ENCODE peak calls at places on chromosomes 12 and 14, in ten cellular contexts. Z is heart right ventricle, O is astrocyte of the spinal cord, G is skeletal muscle cell, X is lower leg skin, V is GM20000, Y is A172, C is MCF 10A, F is foreskin fibroblast, N is cortex of kidney. J is an unnamed sample.

GRCh38 chr12:2355198-2355597 is 302.4 kb downstream of the CACNA1C start:
- DNase-seq in V (no peak), X (no peak), Y (no peak), G (no peak), O (no peak), F (no peak), C (no peak), N (no peak), Z (no peak), J (no peak)

GRCh38 chr12:132084681-132085635 is 59.2 kb downstream of the DDX51 start:
- DNase-seq in Y (peak), C (peak), G (peak), O (peak), Z (peak), V (peak), N (no peak), X (peak), F (peak), J (no peak)

GRCh38 chr12:106999444-106999843 is 12.5 kb upstream of the MTERF2 start:
- DNase-seq in N (no peak), Y (no peak), Z (no peak), G (no peak), O (no peak), C (no peak), V (no peak), X (no peak), F (no peak), J (no peak)

GRCh38 chr14:72788255-72788654 is 105.6 kb downstream of the DPF3 start:
- DNase-seq in O (no peak), G (no peak), X (no peak), Y (no peak), Z (no peak), N (no peak), F (no peak), C (no peak), V (no peak), J (no peak)

GRCh38 chr14:99822800-99823455 is 29.7 kb downstream of the EML1 start:
- DNase-seq in O (no peak), C (no peak), N (no peak), G (no peak), V (no peak), X (no peak), F (no peak), Z (no peak), Y (no peak), J (no peak)

GRCh38 chr12:122849352-122850047 is 14.2 kb downstream of the HIP1R start:
- DNase-seq in O (no peak), Y (no peak), N (no peak), F (no peak), V (no peak), C (no peak), Z (no peak), X (no peak), G (no peak), J (no peak)

GRCh38 chr14:24307575-24308341 is at the start of gene CIDEB:
- DNase-seq in G (no peak), C (peak), V (peak), O (peak), X (no peak), N (no peak), Y (peak), Z (peak), F (peak), J (no peak)

GRCh38 chr12:90099288-90099687 is 390.6 kb upstream of the ATP2B1 start:
- DNase-seq in O (peak), X (no peak), G (no peak), Y (peak), Z (no peak), N (no peak), F (peak), V (no peak), C (no peak), J (no peak)

GRCh38 chr12:47905313-47905730 is 528 bp upstream of the VDR start:
- DNase-seq in Z (peak), V (peak), C (no peak), N (no peak), Y (no peak), G (no peak), F (peak), O (peak), X (no peak), J (no peak)

GRCh38 chr14:36773136-36773540 is 111.5 kb downstream of the PAX9 start:
- DNase-seq in O (peak), F (no peak), Y (peak), V (no peak), X (no peak), Z (no peak), C (peak), G (no peak), N (no peak), J (no peak)

J was measured in vagina.